ENCODE peak calls at places on chromosomes 3 and 15, in ten cellular contexts. One of them, this sample, is unnamed.

GRCh38 chr15:88574062-88574461 is 27.6 kb upstream of the DET1 start:
- DNase-seq in Panc1: no peak
- DNase-seq in mesendoderm: no peak
- DNase-seq in activated B cell treated with CpG ODN at 0.5 μM for 24 hours: no peak
- DNase-seq in bronchial epithelial cell: no peak
- DNase-seq in amniotic stem cell: no peak
- DNase-seq in dorsolateral prefrontal cortex: no peak
- DNase-seq in iPS DF 19.7: no peak
- DNase-seq in effector memory CD8-positive, alpha-beta T cell: no peak
- DNase-seq in cardiac muscle cell: no peak
- DNase-seq in this sample: no peak

GRCh38 chr3:138479355-138479964 is 45.0 kb downstream of the ESYT3 start:
- DNase-seq in Panc1: peak
- DNase-seq in mesendoderm: peak
- DNase-seq in activated B cell treated with CpG ODN at 0.5 μM for 24 hours: no peak
- DNase-seq in bronchial epithelial cell: peak
- DNase-seq in amniotic stem cell: peak
- DNase-seq in dorsolateral prefrontal cortex: no peak
- DNase-seq in iPS DF 19.7: peak
- DNase-seq in effector memory CD8-positive, alpha-beta T cell: no peak
- DNase-seq in cardiac muscle cell: peak
- DNase-seq in this sample: peak

GRCh38 chr3:113035387-113035982 is 44.7 kb downstream of the GTPBP8 start:
- DNase-seq in Panc1: peak
- DNase-seq in mesendoderm: peak
- DNase-seq in activated B cell treated with CpG ODN at 0.5 μM for 24 hours: no peak
- DNase-seq in bronchial epithelial cell: peak
- DNase-seq in amniotic stem cell: peak
- DNase-seq in dorsolateral prefrontal cortex: no peak
- DNase-seq in iPS DF 19.7: peak
- DNase-seq in effector memory CD8-positive, alpha-beta T cell: peak
- DNase-seq in cardiac muscle cell: peak
- DNase-seq in this sample: peak

GRCh38 chr3:31014317-31015040 is 120.0 kb upstream of the GADL1 start:
- DNase-seq in Panc1: no peak
- DNase-seq in mesendoderm: no peak
- DNase-seq in activated B cell treated with CpG ODN at 0.5 μM for 24 hours: no peak
- DNase-seq in bronchial epithelial cell: peak
- DNase-seq in amniotic stem cell: no peak
- DNase-seq in dorsolateral prefrontal cortex: no peak
- DNase-seq in iPS DF 19.7: no peak
- DNase-seq in effector memory CD8-positive, alpha-beta T cell: no peak
- DNase-seq in cardiac muscle cell: no peak
- DNase-seq in this sample: no peak

GRCh38 chr3:54780336-54780735 is 147.5 kb downstream of the LRTM1 start:
- DNase-seq in Panc1: no peak
- DNase-seq in mesendoderm: no peak
- DNase-seq in activated B cell treated with CpG ODN at 0.5 μM for 24 hours: no peak
- DNase-seq in bronchial epithelial cell: no peak
- DNase-seq in amniotic stem cell: no peak
- DNase-seq in dorsolateral prefrontal cortex: no peak
- DNase-seq in iPS DF 19.7: no peak
- DNase-seq in effector memory CD8-positive, alpha-beta T cell: no peak
- DNase-seq in cardiac muscle cell: no peak
- DNase-seq in this sample: no peak

GRCh38 chr3:145776782-145777408 is 384.1 kb downstream of the PLOD2 start:
- DNase-seq in Panc1: peak
- DNase-seq in mesendoderm: peak
- DNase-seq in activated B cell treated with CpG ODN at 0.5 μM for 24 hours: no peak
- DNase-seq in bronchial epithelial cell: peak
- DNase-seq in amniotic stem cell: peak
- DNase-seq in dorsolateral prefrontal cortex: no peak
- DNase-seq in iPS DF 19.7: peak
- DNase-seq in effector memory CD8-positive, alpha-beta T cell: no peak
- DNase-seq in cardiac muscle cell: peak
- DNase-seq in this sample: peak

GRCh38 chr3:52973806-52974205 is 72.1 kb downstream of the SFMBT1 start:
- DNase-seq in Panc1: no peak
- DNase-seq in mesendoderm: no peak
- DNase-seq in activated B cell treated with CpG ODN at 0.5 μM for 24 hours: no peak
- DNase-seq in bronchial epithelial cell: no peak
- DNase-seq in amniotic stem cell: no peak
- DNase-seq in dorsolateral prefrontal cortex: no peak
- DNase-seq in iPS DF 19.7: no peak
- DNase-seq in effector memory CD8-positive, alpha-beta T cell: no peak
- DNase-seq in cardiac muscle cell: no peak
- DNase-seq in this sample: no peak

GRCh38 chr3:123638936-123639680 is 54.3 kb upstream of the HACD2 start:
- DNase-seq in Panc1: no peak
- DNase-seq in mesendoderm: no peak
- DNase-seq in activated B cell treated with CpG ODN at 0.5 μM for 24 hours: no peak
- DNase-seq in bronchial epithelial cell: no peak
- DNase-seq in amniotic stem cell: no peak
- DNase-seq in dorsolateral prefrontal cortex: no peak
- DNase-seq in iPS DF 19.7: no peak
- DNase-seq in effector memory CD8-positive, alpha-beta T cell: no peak
- DNase-seq in cardiac muscle cell: no peak
- DNase-seq in this sample: peak

GRCh38 chr3:100264242-100264641 is 3.5 kb downstream of the TBC1D23 start:
- DNase-seq in Panc1: no peak
- DNase-seq in mesendoderm: no peak
- DNase-seq in activated B cell treated with CpG ODN at 0.5 μM for 24 hours: no peak
- DNase-seq in bronchial epithelial cell: no peak
- DNase-seq in amniotic stem cell: no peak
- DNase-seq in dorsolateral prefrontal cortex: no peak
- DNase-seq in iPS DF 19.7: no peak
- DNase-seq in effector memory CD8-positive, alpha-beta T cell: no peak
- DNase-seq in cardiac muscle cell: no peak
- DNase-seq in this sample: no peak

GRCh38 chr3:172512363-172512762 is 10.9 kb downstream of the TNFSF10 start:
- DNase-seq in Panc1: no peak
- DNase-seq in mesendoderm: no peak
- DNase-seq in activated B cell treated with CpG ODN at 0.5 μM for 24 hours: no peak
- DNase-seq in bronchial epithelial cell: no peak
- DNase-seq in amniotic stem cell: no peak
- DNase-seq in dorsolateral prefrontal cortex: peak
- DNase-seq in iPS DF 19.7: no peak
- DNase-seq in effector memory CD8-positive, alpha-beta T cell: peak
- DNase-seq in cardiac muscle cell: peak
- DNase-seq in this sample: peak

GRCh38 chr3:169348981-169349942 is 314.2 kb downstream of the MECOM start:
- DNase-seq in Panc1: no peak
- DNase-seq in mesendoderm: peak
- DNase-seq in activated B cell treated with CpG ODN at 0.5 μM for 24 hours: no peak
- DNase-seq in bronchial epithelial cell: peak
- DNase-seq in amniotic stem cell: peak
- DNase-seq in dorsolateral prefrontal cortex: no peak
- DNase-seq in iPS DF 19.7: no peak
- DNase-seq in effector memory CD8-positive, alpha-beta T cell: no peak
- DNase-seq in cardiac muscle cell: peak
- DNase-seq in this sample: no peak

GRCh38 chr3:134085034-134085775 is 55.5 kb upstream of the SLCO2A1 start:
- DNase-seq in Panc1: no peak
- DNase-seq in mesendoderm: no peak
- DNase-seq in activated B cell treated with CpG ODN at 0.5 μM for 24 hours: no peak
- DNase-seq in bronchial epithelial cell: peak
- DNase-seq in amniotic stem cell: no peak
- DNase-seq in dorsolateral prefrontal cortex: no peak
- DNase-seq in iPS DF 19.7: no peak
- DNase-seq in effector memory CD8-positive, alpha-beta T cell: no peak
- DNase-seq in cardiac muscle cell: no peak
- DNase-seq in this sample: no peak

GRCh38 chr3:25043181-25043580 is 384.9 kb upstream of the RARB start:
- DNase-seq in Panc1: no peak
- DNase-seq in mesendoderm: no peak
- DNase-seq in activated B cell treated with CpG ODN at 0.5 μM for 24 hours: no peak
- DNase-seq in bronchial epithelial cell: no peak
- DNase-seq in amniotic stem cell: no peak
- DNase-seq in dorsolateral prefrontal cortex: no peak
- DNase-seq in iPS DF 19.7: no peak
- DNase-seq in effector memory CD8-positive, alpha-beta T cell: no peak
- DNase-seq in cardiac muscle cell: no peak
- DNase-seq in this sample: no peak

GRCh38 chr3:194250104-194251002 is 100.8 kb downstream of the CPN2 start:
- DNase-seq in Panc1: no peak
- DNase-seq in mesendoderm: no peak
- DNase-seq in activated B cell treated with CpG ODN at 0.5 μM for 24 hours: no peak
- DNase-seq in bronchial epithelial cell: no peak
- DNase-seq in amniotic stem cell: no peak
- DNase-seq in dorsolateral prefrontal cortex: no peak
- DNase-seq in iPS DF 19.7: no peak
- DNase-seq in effector memory CD8-positive, alpha-beta T cell: no peak
- DNase-seq in cardiac muscle cell: peak
- DNase-seq in this sample: peak

GRCh38 chr3:15629860-15630597 is 28.5 kb downstream of the BTD start:
- DNase-seq in Panc1: peak
- DNase-seq in mesendoderm: peak
- DNase-seq in activated B cell treated with CpG ODN at 0.5 μM for 24 hours: no peak
- DNase-seq in bronchial epithelial cell: peak
- DNase-seq in amniotic stem cell: peak
- DNase-seq in dorsolateral prefrontal cortex: peak
- DNase-seq in iPS DF 19.7: peak
- DNase-seq in effector memory CD8-positive, alpha-beta T cell: peak
- DNase-seq in cardiac muscle cell: peak
- DNase-seq in this sample: peak

This sample was measured in testis.